ENCODE peak calls at places on chromosomes 12 and 14, in seven cellular contexts. K is right atrium auricular region, H is AG10803, J is tibial artery, C is A549, E is aorta, D is right cardiac atrium. I is an unnamed sample.
A peak's percentile ranks its signal among the peaks of the same experiment; 100 is the strongest.

GRCh38 chr14:70416322-70416716 is 571 bp downstream of the SYNJ2BP start:
- DNase-seq in K (no peak), H (peak; percentile 15), J (no peak), C (no peak), E (no peak), D (no peak), I (peak; percentile 19)

GRCh38 chr14:22977684-22978486 is 4.5 kb downstream of the AJUBA start:
- DNase-seq in K (no peak), H (peak; percentile 90), J (no peak), C (peak; percentile 80), E (peak; percentile 73), D (peak; percentile 78), I (peak; percentile 87)

GRCh38 chr14:70885343-70886014 is 21.8 kb upstream of the PCNX1 start:
- DNase-seq in K (no peak), H (no peak), J (no peak), C (no peak), E (no peak), D (no peak), I (no peak)

GRCh38 chr14:19754172-19754571 is 10.8 kb downstream of the OR4Q3 start:
- DNase-seq in K (no peak), H (no peak), J (no peak), C (no peak), E (no peak), D (no peak), I (no peak)

GRCh38 chr14:65041434-65041915 is 54.8 kb downstream of the FNTB start:
- DNase-seq in K (no peak), H (no peak), J (no peak), C (no peak), E (no peak), D (no peak), I (no peak)

GRCh38 chr12:22543246-22544037 is 900 bp downstream of the C2CD5 start:
- DNase-seq in K (no peak), H (peak; percentile 17), J (peak; percentile 41), C (no peak), E (peak; percentile 68), D (peak; percentile 83), I (peak; percentile 16)

GRCh38 chr12:96465896-96466295 is 23.5 kb upstream of the CFAP54 start:
- DNase-seq in K (no peak), H (no peak), J (no peak), C (no peak), E (no peak), D (no peak), I (no peak)

GRCh38 chr12:109309441-109310246 is 560 bp upstream of the FOXN4 start:
- DNase-seq in K (no peak), H (no peak), J (no peak), C (no peak), E (no peak), D (no peak), I (no peak)

GRCh38 chr12:10721654-10722501 is 1.2 kb downstream of the YBX3 start:
- DNase-seq in K (peak; percentile 98), H (peak; percentile 98), J (peak; percentile 96), C (peak; percentile 78), E (peak; percentile 96), D (peak; percentile 94), I (peak; percentile 99)

GRCh38 chr12:72471806-72472205 is 199.6 kb downstream of the TRHDE start:
- DNase-seq in K (no peak), H (no peak), J (no peak), C (no peak), E (no peak), D (no peak), I (no peak)

GRCh38 chr12:116319851-116320621 is 42.5 kb upstream of the MED13L start:
- DNase-seq in K (peak; percentile 81), H (peak; percentile 97), J (peak; percentile 86), C (no peak), E (peak; percentile 86), D (no peak), I (peak; percentile 92)

GRCh38 chr12:119008691-119009221 is 27.4 kb downstream of the SRRM4 start:
- DNase-seq in K (no peak), H (no peak), J (no peak), C (no peak), E (no peak), D (no peak), I (no peak)

GRCh38 chr12:76266797-76267196 is 81.4 kb downstream of the BBS10 start:
- DNase-seq in K (peak; percentile 64), H (peak; percentile 82), J (peak; percentile 26), C (no peak), E (no peak), D (no peak), I (peak; percentile 68)

GRCh38 chr12:2958432-2959193 is 584 bp upstream of the TEAD4 start:
- DNase-seq in K (no peak), H (peak; percentile 77), J (peak; percentile 37), C (peak; percentile 92), E (peak; percentile 69), D (peak; percentile 84), I (peak; percentile 67)

GRCh38 chr12:78928200-78929074 is 63.9 kb downstream of the SYT1 start:
- DNase-seq in K (no peak), H (peak; percentile 46), J (no peak), C (peak; percentile 14), E (no peak), D (no peak), I (peak; percentile 52)

GRCh38 chr12:66352197-66352596 is 49.9 kb downstream of the HELB start:
- DNase-seq in K (no peak), H (peak; percentile 20), J (no peak), C (no peak), E (no peak), D (peak; percentile 49), I (peak; percentile 25)

GRCh38 chr14:81517798-81518398 is 15.8 kb downstream of the SEL1L start:
- DNase-seq in K (peak; percentile 72), H (peak; percentile 45), J (peak; percentile 47), C (no peak), E (peak; percentile 58), D (peak; percentile 55), I (peak; percentile 43)

GRCh38 chr14:68688872-68689371 is 103.9 kb downstream of the ZFP36L1 start:
- DNase-seq in K (no peak), H (peak; percentile 86), J (no peak), C (no peak), E (no peak), D (no peak), I (peak; percentile 52)
- H3K4me3 ChIP-seq in K (no peak overlapping the region), H (no peak overlapping the region), J (no peak overlapping the region), C (no peak overlapping the region), E (no peak overlapping the region), D (no peak overlapping the region), I (no peak overlapping the region)

GRCh38 chr12:32196250-32197198 is 89.9 kb downstream of the BICD1 start:
- DNase-seq in K (no peak), H (no peak), J (no peak), C (no peak), E (no peak), D (no peak), I (no peak)

GRCh38 chr12:32201996-32202395 is 95.3 kb downstream of the BICD1 start:
- DNase-seq in K (no peak), H (no peak), J (peak; percentile 26), C (no peak), E (peak; percentile 55), D (no peak), I (no peak)

GRCh38 chr12:32198555-32198954 is 91.9 kb downstream of the BICD1 start:
- DNase-seq in K (no peak), H (peak; percentile 13), J (no peak), C (no peak), E (no peak), D (no peak), I (peak; percentile 74)

GRCh38 chr12:32197421-32197820 is 90.8 kb downstream of the BICD1 start:
- DNase-seq in K (no peak), H (no peak), J (no peak), C (no peak), E (no peak), D (no peak), I (no peak)

GRCh38 chr12:32201096-32201495 is 94.4 kb downstream of the BICD1 start:
- DNase-seq in K (no peak), H (no peak), J (no peak), C (no peak), E (no peak), D (no peak), I (no peak)
- H3K4me3 ChIP-seq in K (no peak overlapping the region), H (no peak overlapping the region), J (no peak overlapping the region), C (no peak overlapping the region), E (no peak overlapping the region), D (no peak overlapping the region), I (no peak overlapping the region)

GRCh38 chr12:98893601-98894411 is 248.7 kb downstream of the APAF1 start:
- DNase-seq in K (no peak), H (no peak), J (no peak), C (no peak), E (no peak), D (no peak), I (no peak)

GRCh38 chr12:98893126-98893525 is 248.0 kb downstream of the APAF1 start:
- DNase-seq in K (no peak), H (no peak), J (no peak), C (no peak), E (no peak), D (no peak), I (no peak)

GRCh38 chr12:98896938-98897337 is 251.8 kb downstream of the APAF1 start:
- DNase-seq in K (no peak), H (no peak), J (no peak), C (no peak), E (no peak), D (no peak), I (no peak)

GRCh38 chr12:98895086-98895651 is 250.1 kb downstream of the APAF1 start:
- DNase-seq in K (no peak), H (no peak), J (no peak), C (no peak), E (no peak), D (peak; percentile 37), I (no peak)

GRCh38 chr12:98894412-98895085 is 249.5 kb downstream of the APAF1 start:
- DNase-seq in K (no peak), H (no peak), J (no peak), C (no peak), E (no peak), D (peak; percentile 40), I (no peak)
- H3K4me3 ChIP-seq in K (peak overlapping the region; percentile 10), H (no peak overlapping the region), J (peak overlapping the region; percentile 33), C (no peak overlapping the region), E (peak overlapping the region; percentile 31), D (peak overlapping the region; percentile 33), I (no peak overlapping the region)

GRCh38 chr12:124923906-124924734 is 9.7 kb upstream of the UBC start:
- DNase-seq in K (no peak), H (peak; percentile 86), J (no peak), C (no peak), E (peak; percentile 45), D (no peak), I (peak; percentile 61)
- H3K4me3 ChIP-seq in K (no peak overlapping the region), H (no peak overlapping the region), J (no peak overlapping the region), C (peak overlapping the region; percentile 24), E (no peak overlapping the region), D (no peak overlapping the region), I (no peak overlapping the region)